ENCODE peak calls at places on chromosomes 16 and 17, in seven cellular contexts. T, C, N, E, S, D and H are unnamed samples.
A peak's percentile ranks its signal among the peaks of the same experiment; 100 is the strongest.

GRCh38 chr17:2054740-2055493 is at the start of gene HIC1:
- DNase-seq in D (peak; percentile 79), S (peak; percentile 76), E (peak; percentile 90), C (peak; percentile 83), N (peak; percentile 80), T (peak; percentile 91), H (peak; percentile 69)

GRCh38 chr16:86892509-86892908 is 314.2 kb downstream of the FOXL1 start:
- DNase-seq in N (no peak), D (no peak), S (peak; percentile 48), C (no peak), E (no peak), T (no peak), H (no peak)

GRCh38 chr16:20610192-20610891 is 34.2 kb upstream of the ACSM2B start:
- DNase-seq in T (no peak), N (no peak), E (no peak), C (no peak), S (no peak), D (no peak), H (no peak)

GRCh38 chr17:29178750-29179231 is 1.4 kb downstream of the MYO18A start:
- DNase-seq in T (peak; percentile 49), E (no peak), N (no peak), D (no peak), C (no peak), S (no peak), H (no peak)

GRCh38 chr16:14119799-14120198 is 48.7 kb downstream of the MRTFB start:
- DNase-seq in N (no peak), T (no peak), D (no peak), S (no peak), C (no peak), E (no peak), H (no peak)

GRCh38 chr16:87569601-87570559 is 32.4 kb upstream of the JPH3 start:
- DNase-seq in C (no peak), E (no peak), D (no peak), T (no peak), S (no peak), N (no peak), H (no peak)

GRCh38 chr17:83041305-83041704 is 38.1 kb upstream of the METRNL start:
- DNase-seq in D (no peak), N (no peak), E (no peak), S (peak; percentile 15), T (no peak), C (no peak), H (no peak)

GRCh38 chr17:80132906-80133625 is 13.9 kb downstream of the EIF4A3 start:
- DNase-seq in C (no peak), S (no peak), D (no peak), T (peak; percentile 63), E (no peak), N (no peak), H (no peak)

GRCh38 chr17:56785396-56785795 is 48.3 kb downstream of the C17orf67 start:
- DNase-seq in S (no peak), C (no peak), E (no peak), T (no peak), D (no peak), N (no peak), H (no peak)

GRCh38 chr17:8685396-8685795 is 54.9 kb upstream of the MYH10 start:
- DNase-seq in C (no peak), S (no peak), E (no peak), T (no peak), D (no peak), N (no peak), H (no peak)

GRCh38 chr16:1160773-1161348 is 8.0 kb downstream of the CACNA1H start:
- DNase-seq in D (no peak), T (no peak), C (no peak), E (no peak), N (no peak), S (no peak), H (no peak)

GRCh38 chr17:40341808-40342574 is 22.5 kb downstream of the GJD3 start:
- DNase-seq in S (peak; percentile 58), E (peak; percentile 84), N (no peak), D (peak; percentile 87), C (peak; percentile 83), T (peak; percentile 93), H (peak; percentile 59)

GRCh38 chr17:6145946-6146345 is 75.8 kb downstream of the WSCD1 start:
- DNase-seq in T (no peak), C (no peak), E (no peak), D (no peak), N (no peak), S (no peak), H (no peak)

GRCh38 chr17:38674749-38675615 is at the start of gene EPOP:
- DNase-seq in S (peak; percentile 68), D (peak; percentile 87), E (peak; percentile 93), N (peak; percentile 71), C (peak; percentile 54), T (peak; percentile 90), H (peak; percentile 81)

GRCh38 chr16:1772908-1773702 is at the start of gene MRPS34:
- DNase-seq in S (peak; percentile 85), D (peak; percentile 79), T (peak; percentile 93), E (peak; percentile 97), C (peak; percentile 68), N (peak; percentile 78), H (peak; percentile 72)

GRCh38 chr16:24124291-24124690 is 131.8 kb upstream of the CACNG3 start:
- DNase-seq in C (no peak), T (no peak), E (peak; percentile 78), D (no peak), N (no peak), S (no peak), H (no peak)

GRCh38 chr17:54935487-54935886 is 33.0 kb downstream of the COX11 start:
- DNase-seq in T (no peak), N (no peak), C (no peak), D (no peak), E (no peak), S (no peak), H (no peak)

GRCh38 chr17:7476474-7476873 is 3.0 kb downstream of the ZBTB4 start:
- DNase-seq in N (no peak), C (no peak), S (no peak), D (no peak), T (no peak), E (no peak), H (no peak)

DNA sequence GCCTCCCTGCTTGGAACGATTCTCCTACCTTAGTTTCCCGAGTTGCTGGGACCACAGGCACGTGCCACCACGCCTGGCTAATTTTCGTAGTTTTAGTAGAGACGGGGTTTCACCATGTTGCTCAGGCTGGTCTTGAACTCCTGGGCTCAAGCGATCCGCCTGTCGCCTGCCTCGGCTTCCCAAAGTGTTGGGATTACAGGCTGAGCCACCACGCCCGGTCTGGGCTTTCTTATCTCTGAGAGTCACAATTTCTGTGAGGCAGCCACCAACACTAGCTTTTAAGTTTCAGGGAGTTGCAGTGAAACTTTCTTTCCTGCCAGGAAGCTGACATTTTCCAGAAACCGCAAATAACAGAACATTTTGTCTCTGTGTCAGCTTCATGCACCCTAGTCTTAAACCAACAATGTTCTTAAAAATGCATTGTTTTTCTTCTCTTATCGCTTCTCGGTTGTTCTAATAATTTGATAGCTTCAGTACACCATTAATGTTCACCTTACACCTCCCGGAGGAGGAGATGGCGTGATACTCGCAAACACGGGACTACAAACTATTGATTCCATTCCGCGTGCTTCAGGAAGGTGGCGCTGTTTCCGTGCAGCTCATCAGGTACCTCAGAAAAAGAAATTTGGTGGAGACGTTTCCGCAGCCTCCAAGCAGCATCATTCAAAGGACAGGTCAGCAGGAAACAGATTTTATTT is 7.4 kb upstream of the DHRS7B start:
- DNase-seq in N (peak; percentile 72), S (peak; percentile 66), D (peak; percentile 76), E (peak; percentile 73), T (peak; percentile 83), C (peak; percentile 80), H (peak; percentile 53)
- H3K4me3 ChIP-seq in N (peak overlapping the region; percentile 43), S (no peak overlapping the region), D (no peak overlapping the region), E (no peak overlapping the region), T (peak overlapping the region; percentile 4), C (no peak overlapping the region), H (no peak overlapping the region)

GRCh38 chr16:12458591-12459400 is 344.9 kb downstream of the CPPED1 start:
- DNase-seq in D (no peak), E (no peak), S (no peak), N (peak; percentile 43), T (no peak), C (no peak), H (no peak)
- H3K27ac ChIP-seq in D (no peak overlapping the region), E (no peak overlapping the region), S (no peak overlapping the region), N (peak overlapping the region; percentile 41), T (no peak overlapping the region), C (no peak overlapping the region), H (no peak overlapping the region)

GRCh38 chr17:68544111-68544510 is 31.9 kb downstream of the PRKAR1A start:
- DNase-seq in S (no peak), D (no peak), T (no peak), E (no peak), N (no peak), C (no peak), H (no peak)

GRCh38 chr17:68544521-68544920 is 32.3 kb downstream of the PRKAR1A start:
- DNase-seq in T (no peak), C (no peak), E (no peak), D (no peak), N (no peak), S (no peak), H (no peak)

GRCh38 chr17:68541816-68542215 is 29.6 kb downstream of the PRKAR1A start:
- DNase-seq in D (no peak), E (no peak), T (no peak), N (no peak), C (no peak), S (no peak), H (no peak)

GRCh38 chr17:68540981-68541380 is 28.8 kb downstream of the PRKAR1A start:
- DNase-seq in T (no peak), E (no peak), S (no peak), D (no peak), C (no peak), N (no peak), H (no peak)

GRCh38 chr17:68542698-68543463 is 30.7 kb downstream of the PRKAR1A start:
- DNase-seq in C (no peak), E (no peak), N (no peak), D (no peak), T (no peak), S (no peak), H (no peak)
- H3K27me3 ChIP-seq in C (no peaks in the 10 kb centered on the region), E (no peaks in the 10 kb centered on the region), N (no peaks in the 10 kb centered on the region), D (no peaks in the 10 kb centered on the region), T (no peaks in the 10 kb centered on the region), S (no peaks in the 10 kb centered on the region), H (no peaks in the 10 kb centered on the region)

GRCh38 chr17:78498848-78499247 is 78.3 kb downstream of the DNAH17 start:
- DNase-seq in D (no peak), S (no peak), E (no peak), N (no peak), T (no peak), C (no peak), H (no peak)
- H3K4me3 ChIP-seq in D (no peak overlapping the region), S (no peak overlapping the region), E (no peak overlapping the region), N (no peak overlapping the region), T (no peak overlapping the region), C (no peak overlapping the region), H (no peak overlapping the region)